ENCODE peak calls at places on chromosomes 7 and 10, in ten cellular contexts. P is A549, J is stomach, G is ovary, C is H1, S is transverse colon, V is sigmoid colon, Q is GM12878, B is upper lobe of left lung, R is tibial nerve. O is an unnamed sample.

GRCh38 chr10:100025528-100026070 is 15.9 kb upstream of the DNMBP start:
- DNase-seq in R (no peak), J (no peak), G (no peak), V (no peak), S (no peak), B (no peak), Q (no peak), P (no peak), C (no peak), O (no peak)

GRCh38 chr10:51076442-51076841 is 2.2 kb downstream of the PRKG1 start:
- DNase-seq in R (no peak), Q (no peak), J (no peak), B (no peak), C (no peak), S (no peak), G (no peak), V (no peak), P (no peak), O (no peak)

GRCh38 chr10:89466599-89467035 is 52.2 kb downstream of the IFIT5 start:
- DNase-seq in C (no peak), Q (no peak), J (no peak), R (no peak), S (no peak), V (no peak), G (no peak), B (no peak), P (no peak), O (no peak)

GRCh38 chr10:133276435-133277201 is at the start of gene ADAM8:
- DNase-seq in C (peak), V (no peak), R (no peak), Q (no peak), G (no peak), P (no peak), B (peak), J (peak), S (peak), O (peak)

GRCh38 chr10:80477813-80478212 is 23.7 kb downstream of the TSPAN14 start:
- DNase-seq in R (no peak), C (no peak), Q (no peak), J (no peak), P (peak), G (no peak), V (no peak), B (no peak), S (no peak), O (no peak)

GRCh38 chr10:132153616-132154217 is 33.0 kb upstream of the DPYSL4 start:
- DNase-seq in Q (no peak), C (no peak), G (peak), S (no peak), J (no peak), V (no peak), P (no peak), B (no peak), R (no peak), O (no peak)

GRCh38 chr7:32158076-32158475 is 87.9 kb upstream of the PDE1C start:
- DNase-seq in V (no peak), G (no peak), J (no peak), P (no peak), S (no peak), Q (no peak), C (no peak), B (peak), R (no peak), O (no peak)

GRCh38 chr10:60388709-60389241 is 900 bp downstream of the ANK3 start:
- DNase-seq in C (no peak), B (no peak), Q (no peak), S (no peak), V (no peak), P (no peak), J (no peak), R (no peak), G (no peak), O (no peak)

GRCh38 chr7:2757904-2758672 is 70.1 kb downstream of the AMZ1 start:
- DNase-seq in Q (peak), C (no peak), V (peak), G (no peak), P (peak), S (peak), B (peak), R (peak), J (no peak), O (no peak)

GRCh38 chr10:96672491-96673175 is 47.7 kb downstream of the PIK3AP1 start:
- DNase-seq in V (no peak), G (no peak), Q (no peak), C (no peak), S (no peak), R (no peak), B (no peak), J (no peak), P (no peak), O (no peak)

GRCh38 chr10:44926771-44927751 is 15.9 kb downstream of the TMEM72 start:
- DNase-seq in C (no peak), G (no peak), V (peak), J (no peak), Q (no peak), S (no peak), P (no peak), R (peak), B (peak), O (peak)

GRCh38 chr7:151851782-151852181 is 25.1 kb downstream of the PRKAG2 start:
- DNase-seq in B (peak), J (peak), C (no peak), V (no peak), G (no peak), P (no peak), R (peak), S (no peak), Q (no peak), O (no peak)

GRCh38 chr7:28174901-28175661 is 5.5 kb downstream of the JAZF1 start:
- DNase-seq in R (no peak), J (no peak), Q (no peak), C (no peak), S (no peak), P (no peak), V (no peak), G (no peak), B (no peak), O (no peak)

GRCh38 chr7:100768784-100769183 is 35.4 kb downstream of the ZAN start:
- DNase-seq in R (no peak), P (no peak), V (no peak), C (no peak), G (no peak), J (no peak), Q (no peak), B (no peak), S (no peak), O (no peak)

GRCh38 chr10:92826504-92826903 is 21.8 kb upstream of the EXOC6 start:
- DNase-seq in J (no peak), S (no peak), R (no peak), P (no peak), B (no peak), C (no peak), V (no peak), Q (no peak), G (no peak), O (no peak)

GRCh38 chr7:47591655-47592572 is 10.0 kb upstream of the TNS3 start:
- DNase-seq in S (no peak), P (peak), G (no peak), J (no peak), B (no peak), Q (no peak), R (no peak), C (no peak), V (no peak), O (no peak)
- TF ChIP-seq POLR2A in S (no peak), P (no peak), G (no peak), J (no peak), B (no peak), Q (no peak), R (no peak), C (no peak), V (no peak), O (no peak)

GRCh38 chr7:7761340-7761973 is 43.0 kb upstream of the RPA3 start:
- DNase-seq in S (no peak), Q (no peak), R (no peak), J (no peak), V (no peak), B (no peak), P (peak), G (no peak), C (no peak), O (no peak)
- TF ChIP-seq CTCF in S (peak), Q (peak), R (peak), J (peak), V (no peak), B (peak), P (peak), G (no peak), C (no peak), O (no peak)

GRCh38 chr10:46266506-46266985 is 20.3 kb upstream of the ANTXRL start:
- DNase-seq in S (no peak), G (no peak), B (no peak), J (peak), C (no peak), Q (no peak), V (no peak), P (no peak), R (no peak), O (no peak)
- TF ChIP-seq EP300 in S (no peak), G (no peak), B (no peak), J (no peak), C (no peak), Q (no peak), V (no peak), P (no peak), R (no peak), O (no peak)

GRCh38 chr10:113078282-113078907 is 128.3 kb downstream of the TCF7L2 start:
- DNase-seq in J (no peak), G (no peak), S (no peak), P (no peak), V (peak), R (no peak), C (no peak), Q (no peak), B (no peak), O (no peak)

GRCh38 chr10:113076949-113077348 is 126.9 kb downstream of the TCF7L2 start:
- DNase-seq in J (no peak), Q (no peak), V (no peak), R (no peak), S (no peak), B (no peak), P (no peak), C (no peak), G (no peak), O (no peak)

GRCh38 chr10:113069595-113069994 is 119.5 kb downstream of the TCF7L2 start:
- DNase-seq in V (no peak), G (no peak), Q (no peak), J (no peak), C (no peak), B (no peak), P (no peak), S (no peak), R (no peak), O (no peak)

GRCh38 chr10:113071446-113071845 is 121.4 kb downstream of the TCF7L2 start:
- DNase-seq in G (peak), P (no peak), R (peak), Q (no peak), B (peak), C (no peak), V (no peak), S (peak), J (peak), O (no peak)

DNA sequence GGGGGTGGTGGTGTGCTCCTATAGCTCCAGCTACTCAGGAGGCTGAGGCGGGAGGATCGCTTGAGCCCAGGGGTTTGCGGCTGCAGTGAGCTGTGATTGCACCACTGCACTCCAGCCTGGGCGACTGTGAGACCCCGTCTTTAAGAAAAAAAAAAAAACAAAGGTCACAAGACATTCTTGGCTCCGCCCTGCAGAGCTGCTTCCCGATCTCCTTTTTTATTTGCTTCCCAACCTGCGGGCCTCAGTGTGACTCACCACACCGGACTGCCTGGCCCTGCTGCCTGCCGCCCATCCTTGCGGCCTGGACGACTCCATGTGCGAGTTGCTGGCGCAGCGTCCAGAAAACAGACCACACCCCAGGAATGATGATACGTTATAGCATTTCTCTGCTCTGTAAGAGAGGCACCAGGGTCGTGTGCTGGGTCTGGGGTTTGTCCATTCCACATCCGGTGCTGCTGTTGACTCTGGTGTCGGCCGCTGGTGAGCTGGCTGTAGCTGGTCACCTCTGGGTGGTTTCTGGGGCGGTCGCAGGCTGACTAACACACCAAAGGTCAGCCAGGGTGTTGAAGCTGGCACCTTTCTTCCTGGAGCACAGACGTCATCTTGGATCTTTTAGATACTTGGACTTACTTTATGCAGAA is 123.6 kb downstream of the TCF7L2 start:
- DNase-seq in B (no peak), V (peak), P (peak), C (peak), G (peak), J (peak), R (peak), S (peak), Q (no peak), O (peak)
- TF ChIP-seq POLR2A in B (no peak), V (no peak), P (no peak), C (no peak), G (no peak), J (no peak), R (no peak), S (no peak), Q (no peak), O (no peak)

GRCh38 chr10:13348216-13349017 is at the start of gene SEPHS1:
- DNase-seq in J (peak), S (peak), P (peak), R (peak), C (peak), G (peak), B (peak), V (peak), Q (no peak), O (peak)
- TF ChIP-seq CTCF in J (no peak), S (no peak), P (peak), R (no peak), C (no peak), G (no peak), B (no peak), V (no peak), Q (no peak), O (no peak)

GRCh38 chr10:103583871-103584215 is 90.3 kb downstream of the NEURL1 start:
- DNase-seq in G (no peak), R (no peak), P (no peak), C (no peak), Q (no peak), B (no peak), S (no peak), V (no peak), J (no peak), O (no peak)

GRCh38 chr10:103582331-103583123 is 89.0 kb downstream of the NEURL1 start:
- DNase-seq in G (no peak), B (no peak), P (no peak), R (no peak), V (no peak), J (no peak), S (no peak), C (no peak), Q (no peak), O (no peak)

GRCh38 chr10:103587073-103587472 is 93.6 kb downstream of the NEURL1 start:
- DNase-seq in G (no peak), J (no peak), Q (no peak), P (no peak), V (no peak), C (no peak), R (no peak), S (no peak), B (no peak), O (no peak)

GRCh38 chr10:103585011-103585405 is 91.5 kb downstream of the NEURL1 start:
- DNase-seq in Q (no peak), P (no peak), B (no peak), J (no peak), C (no peak), G (no peak), R (no peak), V (no peak), S (no peak), O (no peak)

GRCh38 chr10:103584216-103585010 is 90.9 kb downstream of the NEURL1 start:
- DNase-seq in S (no peak), V (no peak), G (peak), R (no peak), C (no peak), Q (no peak), P (no peak), B (no peak), J (no peak), O (no peak)
- TF ChIP-seq EP300 in S (no peak), V (no peak), G (no peak), R (no peak), C (no peak), Q (no peak), P (no peak), B (no peak), J (no peak), O (no peak)

DNA sequence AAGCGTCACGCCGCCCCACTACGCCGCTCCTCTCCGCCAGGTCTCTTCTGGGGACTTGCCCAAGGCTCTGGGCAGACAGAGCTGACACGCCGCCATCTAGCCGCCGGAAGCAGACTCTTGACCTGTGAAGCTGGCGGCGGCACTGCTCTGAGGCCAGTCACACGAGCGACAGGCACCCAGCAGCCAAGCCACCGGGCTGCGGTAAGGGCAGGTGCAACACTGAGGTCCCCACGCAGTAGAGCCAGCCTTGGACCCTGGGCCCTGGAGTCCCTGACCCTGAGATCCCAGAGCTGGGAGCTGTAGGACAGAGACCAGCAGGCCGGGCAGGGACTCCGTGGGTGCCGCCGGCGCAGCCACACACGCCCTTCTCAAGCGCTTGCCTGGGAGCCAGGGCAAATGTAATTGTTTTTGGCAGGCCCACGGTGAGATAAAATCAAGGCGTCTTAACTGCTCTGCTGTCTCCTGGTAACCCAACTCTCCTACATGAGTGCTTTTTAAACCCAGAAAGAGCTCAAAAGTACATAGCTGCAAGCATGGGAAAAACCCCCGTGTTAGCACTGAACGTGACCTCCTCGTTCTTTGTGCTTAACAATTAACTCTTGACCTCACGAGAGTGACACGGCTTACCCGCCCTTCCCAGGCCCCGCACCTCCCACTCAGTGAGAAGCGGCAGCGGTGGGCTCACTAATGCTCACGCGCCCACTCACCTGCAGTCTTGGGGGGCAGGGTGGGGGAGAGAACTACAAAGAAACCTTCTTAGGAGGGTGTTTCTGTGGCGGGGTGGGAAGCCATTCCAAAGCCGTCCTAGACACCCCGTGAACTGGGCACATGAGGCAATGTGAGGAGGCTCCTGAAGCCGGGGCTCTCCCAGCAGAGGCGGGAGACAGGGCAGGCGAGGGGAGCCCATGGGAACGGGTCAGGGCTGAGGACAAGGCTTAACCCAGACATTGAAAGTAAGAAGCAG is 8.5 kb downstream of the GPER1 start:
- DNase-seq in V (no peak), Q (no peak), B (peak), S (no peak), G (no peak), R (no peak), C (no peak), J (peak), P (no peak), O (no peak)
- TF ChIP-seq POLR2A in V (no peak), Q (no peak), B (no peak), S (no peak), G (no peak), R (no peak), C (no peak), J (no peak), P (no peak), O (no peak)

O was measured in suprapubic skin.